ENCODE peak calls at places on chromosome X, in eight cellular contexts. H is GM10248; Y is sigmoid colon; E is dorsolateral prefrontal cortex; R is brain microvascular endothelial cell; J is fibroblast of mammary gland; W is CD8-positive, alpha-beta T cell; P is nephron progenitor cell. L is an unnamed sample.

GRCh38 chrX:154750301-154751120 is at the start of gene GAB3:
- DNase-seq in H (peak), Y (no peak), E (no peak), R (no peak), J (no peak), W (peak), P (peak), L (no peak)

GRCh38 chrX:40061005-40061404 is 36.8 kb downstream of the BCOR start:
- DNase-seq in H (no peak), Y (no peak), E (no peak), R (no peak), J (no peak), W (peak), P (no peak), L (no peak)

GRCh38 chrX:109872021-109872730 is 130.7 kb upstream of the TMEM164 start:
- DNase-seq in H (no peak), Y (no peak), E (no peak), R (no peak), J (peak), W (no peak), P (no peak), L (no peak)

GRCh38 chrX:53318766-53319353 is 37.5 kb upstream of the IQSEC2 start:
- DNase-seq in H (no peak), Y (no peak), E (peak), R (no peak), J (no peak), W (no peak), P (no peak), L (no peak)

GRCh38 chrX:130672214-130672613 is 230.8 kb downstream of the ENOX2 start:
- DNase-seq in H (no peak), Y (no peak), E (no peak), R (no peak), J (no peak), W (no peak), P (no peak), L (no peak)

GRCh38 chrX:6941041-6941440 is 206.5 kb upstream of the STS start:
- DNase-seq in H (no peak), Y (no peak), E (no peak), R (peak), J (peak), W (no peak), P (no peak), L (no peak)

GRCh38 chrX:152926279-152926678 is 28.4 kb downstream of the ZNF185 start:
- DNase-seq in H (peak), Y (no peak), E (peak), R (peak), J (peak), W (peak), P (peak), L (peak)

GRCh38 chrX:148567229-148567628 is 66.8 kb downstream of the AFF2 start:
- DNase-seq in H (no peak), Y (no peak), E (no peak), R (peak), J (no peak), W (no peak), P (peak), L (no peak)

GRCh38 chrX:118251251-118251650 is 94.7 kb upstream of the WDR44 start:
- DNase-seq in H (no peak), Y (no peak), E (no peak), R (peak), J (peak), W (no peak), P (no peak), L (no peak)

GRCh38 chrX:153669174-153669890 is 4.3 kb downstream of the PNCK start:
- DNase-seq in H (peak), Y (peak), E (no peak), R (no peak), J (peak), W (no peak), P (peak), L (no peak)

GRCh38 chrX:65871671-65872311 is 168.1 kb downstream of the VSIG4 start:
- DNase-seq in H (peak), Y (no peak), E (no peak), R (no peak), J (no peak), W (no peak), P (no peak), L (no peak)

GRCh38 chrX:124392794-124393193 is 46.4 kb downstream of the SH2D1A start:
- DNase-seq in H (no peak), Y (no peak), E (no peak), R (no peak), J (no peak), W (no peak), P (no peak), L (no peak)

GRCh38 chrX:30521440-30522182 is 56.0 kb downstream of the TASL start:
- DNase-seq in H (no peak), Y (no peak), E (no peak), R (peak), J (peak), W (no peak), P (no peak), L (no peak)

GRCh38 chrX:42934020-42934701 is 156.2 kb upstream of the PPP1R2C start:
- DNase-seq in H (peak), Y (no peak), E (no peak), R (no peak), J (no peak), W (peak), P (no peak), L (no peak)

GRCh38 chrX:67568769-67569168 is 24.9 kb downstream of the AR start:
- DNase-seq in H (no peak), Y (no peak), E (no peak), R (no peak), J (peak), W (no peak), P (no peak), L (no peak)

GRCh38 chrX:46180258-46180687 is 364.9 kb downstream of the ZNF674 start:
- DNase-seq in H (no peak), Y (no peak), E (no peak), R (peak), J (peak), W (no peak), P (no peak), L (no peak)

GRCh38 chrX:155065035-155065734 is 5.8 kb downstream of the CMC4 start:
- DNase-seq in H (no peak), Y (no peak), E (no peak), R (no peak), J (peak), W (no peak), P (no peak), L (no peak)

GRCh38 chrX:102651968-102652744 is 873 bp downstream of the GPRASP1 start:
- DNase-seq in H (peak), Y (peak), E (peak), R (peak), J (peak), W (peak), P (peak), L (no peak)

GRCh38 chrX:103628386-103629290 is at the start of gene TCEAL1:
- DNase-seq in H (peak), Y (peak), E (peak), R (peak), J (peak), W (peak), P (peak), L (no peak)

GRCh38 chrX:9928083-9928482 is 39.1 kb upstream of the CLDN34 start:
- DNase-seq in H (no peak), Y (no peak), E (no peak), R (no peak), J (no peak), W (no peak), P (no peak), L (no peak)

GRCh38 chrX:44245730-44246129 is 97.7 kb downstream of the EFHC2 start:
- DNase-seq in H (no peak), Y (no peak), E (no peak), R (no peak), J (no peak), W (peak), P (no peak), L (no peak)

GRCh38 chrX:69530306-69530705 is 26.2 kb downstream of the NALF2 start:
- DNase-seq in H (no peak), Y (no peak), E (no peak), R (no peak), J (no peak), W (no peak), P (no peak), L (no peak)

GRCh38 chrX:147917700-147918694 is 6.3 kb downstream of the FMR1 start:
- DNase-seq in H (peak), Y (no peak), E (no peak), R (no peak), J (peak), W (peak), P (no peak), L (no peak)

GRCh38 chrX:8424941-8425340 is 39.7 kb upstream of the VCX3B start:
- DNase-seq in H (no peak), Y (no peak), E (no peak), R (no peak), J (no peak), W (no peak), P (no peak), L (no peak)

GRCh38 chrX:152824841-152825374 is 5.6 kb downstream of the CETN2 start:
- DNase-seq in H (no peak), Y (no peak), E (no peak), R (no peak), J (peak), W (no peak), P (no peak), L (no peak)

GRCh38 chrX:139823806-139824205 is 109.0 kb downstream of the ATP11C start:
- DNase-seq in H (no peak), Y (no peak), E (no peak), R (peak), J (peak), W (no peak), P (no peak), L (no peak)

GRCh38 chrX:6004529-6004928 is 224.1 kb downstream of the NLGN4X start:
- DNase-seq in H (no peak), Y (no peak), E (no peak), R (no peak), J (no peak), W (no peak), P (no peak), L (no peak)

GRCh38 chrX:52923781-52924241 is 26.7 kb downstream of the FAM156B start:
- DNase-seq in H (peak), Y (peak), E (no peak), R (peak), J (peak), W (no peak), P (no peak), L (peak)

GRCh38 chrX:111444881-111445280 is 32.9 kb upstream of the DCX start:
- DNase-seq in H (no peak), Y (no peak), E (no peak), R (no peak), J (no peak), W (no peak), P (no peak), L (no peak)

GRCh38 chrX:111447298-111447697 is 35.3 kb upstream of the DCX start:
- DNase-seq in H (peak), Y (no peak), E (peak), R (no peak), J (peak), W (no peak), P (peak), L (no peak)

GRCh38 chrX:111442791-111443190 is 30.8 kb upstream of the DCX start:
- DNase-seq in H (no peak), Y (no peak), E (no peak), R (no peak), J (no peak), W (no peak), P (no peak), L (no peak)

GRCh38 chrX:111445485-111445884 is 33.5 kb upstream of the DCX start:
- DNase-seq in H (peak), Y (no peak), E (no peak), R (peak), J (peak), W (no peak), P (peak), L (no peak)
- TF ChIP-seq CTCF in H (peak), Y (peak), E (peak), R (peak), J (peak), W (no peak), P (peak), L (peak)

GRCh38 chrX:106897259-106897658 is 5.9 kb downstream of the RIPPLY1 start:
- DNase-seq in H (no peak), Y (no peak), E (no peak), R (peak), J (peak), W (no peak), P (no peak), L (no peak)

GRCh38 chrX:106899841-106900240 is 3.3 kb downstream of the RIPPLY1 start:
- DNase-seq in H (no peak), Y (no peak), E (no peak), R (no peak), J (no peak), W (no peak), P (no peak), L (no peak)

GRCh38 chrX:106899276-106899675 is 3.9 kb downstream of the RIPPLY1 start:
- DNase-seq in H (no peak), Y (no peak), E (no peak), R (no peak), J (no peak), W (no peak), P (no peak), L (no peak)

GRCh38 chrX:106901341-106901740 is 1.8 kb downstream of the RIPPLY1 start:
- DNase-seq in H (no peak), Y (no peak), E (no peak), R (no peak), J (no peak), W (no peak), P (no peak), L (no peak)

DNA sequence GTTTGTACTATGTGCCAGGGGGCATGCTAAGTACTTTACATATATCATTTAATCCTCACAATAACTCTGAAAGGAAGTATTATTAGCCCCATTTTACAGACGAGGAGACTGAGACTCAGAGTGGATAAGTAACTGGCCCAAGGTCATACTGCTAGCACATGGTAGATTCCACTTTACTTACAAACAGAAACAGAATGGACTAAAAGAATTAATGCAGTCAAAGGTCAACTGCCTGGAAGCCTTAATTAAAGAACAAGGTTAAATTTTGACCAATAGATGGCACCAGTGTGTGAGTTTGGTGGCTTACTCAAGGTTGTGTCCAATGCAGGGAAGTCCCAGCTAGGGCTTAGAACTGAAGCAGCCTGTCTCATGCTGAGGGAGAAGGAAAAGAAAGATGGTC is 4.7 kb downstream of the RIPPLY1 start:
- DNase-seq in H (peak), Y (no peak), E (no peak), R (peak), J (peak), W (no peak), P (no peak), L (no peak)
- TF ChIP-seq CTCF in H (peak), Y (no peak), E (peak), R (peak), J (peak), W (no peak), P (peak), L (peak)

DNA sequence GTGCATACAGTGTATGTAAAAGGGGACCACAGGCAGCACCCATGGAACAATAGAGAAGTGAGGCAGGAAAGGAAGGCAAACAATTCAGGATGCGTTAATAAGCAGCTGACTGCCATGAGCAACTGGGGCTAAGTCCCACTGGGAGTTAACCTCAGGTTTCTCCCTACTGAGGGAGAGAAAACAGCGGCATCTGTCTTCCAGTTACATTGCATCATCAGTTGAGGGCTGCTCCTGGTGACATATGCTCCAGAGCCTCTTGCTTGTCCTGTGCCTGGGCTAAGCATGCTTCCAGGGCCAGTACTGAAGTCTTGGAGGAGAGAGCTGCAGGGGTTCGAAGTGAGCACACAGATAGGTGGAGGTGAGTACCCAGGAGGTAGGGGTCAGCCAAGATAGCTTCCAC is 24.3 kb downstream of the RAI2 start:
- DNase-seq in H (no peak), Y (no peak), E (no peak), R (no peak), J (peak), W (no peak), P (no peak), L (no peak)
- TF ChIP-seq CTCF in H (no peak), Y (no peak), E (no peak), R (no peak), J (no peak), W (no peak), P (no peak), L (no peak)

GRCh38 chrX:48466696-48467095 is 3.4 kb downstream of the SLC38A5 start:
- DNase-seq in H (no peak), Y (no peak), E (no peak), R (no peak), J (no peak), W (no peak), P (peak), L (no peak)
- TF ChIP-seq CTCF in H (no peak), Y (no peak), E (no peak), R (peak), J (peak), W (no peak), P (no peak), L (peak)

GRCh38 chrX:136147320-136147901 is at the start of gene FHL1:
- DNase-seq in H (peak), Y (peak), E (peak), R (no peak), J (no peak), W (peak), P (peak), L (no peak)

GRCh38 chrX:136143714-136144113 is 3.6 kb upstream of the FHL1 start:
- DNase-seq in H (peak), Y (no peak), E (no peak), R (no peak), J (no peak), W (no peak), P (no peak), L (no peak)

GRCh38 chrX:136146614-136147319 is 566 bp upstream of the FHL1 start:
- DNase-seq in H (peak), Y (no peak), E (peak), R (no peak), J (no peak), W (no peak), P (peak), L (no peak)

GRCh38 chrX:136147966-136148365 is 633 bp downstream of the FHL1 start:
- DNase-seq in H (no peak), Y (peak), E (peak), R (no peak), J (no peak), W (no peak), P (peak), L (no peak)

GRCh38 chrX:136148391-136148790 is 1.1 kb downstream of the FHL1 start:
- DNase-seq in H (no peak), Y (no peak), E (no peak), R (no peak), J (no peak), W (no peak), P (no peak), L (no peak)
- TF ChIP-seq CTCF in H (no peak), Y (no peak), E (no peak), R (no peak), J (no peak), W (no peak), P (no peak), L (no peak)

GRCh38 chrX:135086197-135086854 is 34.0 kb downstream of the ETDB start:
- DNase-seq in H (peak), Y (no peak), E (no peak), R (peak), J (peak), W (peak), P (peak), L (no peak)
- TF ChIP-seq CTCF in H (peak), Y (peak), E (peak), R (peak), J (peak), W (peak), P (peak), L (peak)

GRCh38 chrX:19814240-19814639 is 73.2 kb downstream of the SH3KBP1 start:
- DNase-seq in H (no peak), Y (no peak), E (no peak), R (no peak), J (no peak), W (no peak), P (no peak), L (peak)
- TF ChIP-seq CTCF in H (peak), Y (no peak), E (no peak), R (no peak), J (no peak), W (no peak), P (no peak), L (peak)

L was measured in CD14-positive monocyte.